ENCODE peak calls at places on chromosome 19, in four cellular contexts. One of them, this sample, is unnamed.
A peak's percentile ranks its signal among the peaks of the same experiment; 100 is the strongest.

GRCh38 chr19:704447-704741 is 4.3 kb upstream of the PALM start:
- DNase-seq in neuronal stem cell: no peak
- DNase-seq in A673: no peak
- DNase-seq in fibroblast of lung: no peak
- DNase-seq in this sample: no peak

GRCh38 chr19:45423033-45423588 is 606 bp downstream of the ERCC1 start:
- DNase-seq in neuronal stem cell: no peak
- DNase-seq in A673: no peak
- DNase-seq in fibroblast of lung: no peak
- DNase-seq in this sample: no peak

GRCh38 chr19:18109731-18110671 is 12.4 kb downstream of the MAST3 start:
- DNase-seq in A673: no peak
- DNase-seq in fibroblast of lung: no peak
- DNase-seq in neuronal stem cell: no peak
- DNase-seq in this sample: no peak

GRCh38 chr19:57056972-57057371 is 62.8 kb upstream of the USP29 start:
- DNase-seq in A673: peak; percentile 47
- DNase-seq in fibroblast of lung: no peak
- DNase-seq in neuronal stem cell: no peak
- DNase-seq in this sample: no peak

GRCh38 chr19:35715355-35715809 is 2.4 kb upstream of the KMT2B start:
- DNase-seq in A673: no peak
- DNase-seq in fibroblast of lung: no peak
- DNase-seq in neuronal stem cell: no peak
- DNase-seq in this sample: no peak

GRCh38 chr19:19533826-19534225 is 4.2 kb upstream of the CILP2 start:
- DNase-seq in A673: no peak
- DNase-seq in neuronal stem cell: no peak
- DNase-seq in fibroblast of lung: no peak
- DNase-seq in this sample: no peak

GRCh38 chr19:29810504-29810871 is 1.3 kb upstream of the CCNE1 start:
- DNase-seq in fibroblast of lung: peak; percentile 12
- DNase-seq in A673: no peak
- DNase-seq in neuronal stem cell: no peak
- DNase-seq in this sample: no peak

GRCh38 chr19:33438016-33438671 is 64.6 kb downstream of the CEBPG start:
- DNase-seq in A673: no peak
- DNase-seq in neuronal stem cell: no peak
- DNase-seq in fibroblast of lung: peak; percentile 22
- DNase-seq in this sample: no peak

GRCh38 chr19:10503002-10503789 is at the start of gene KEAP1:
- DNase-seq in fibroblast of lung: peak; percentile 42
- DNase-seq in neuronal stem cell: peak; percentile 50
- DNase-seq in A673: no peak
- DNase-seq in this sample: no peak

GRCh38 chr19:58038688-58039204 is 4.9 kb downstream of the ZSCAN1 start:
- DNase-seq in neuronal stem cell: no peak
- DNase-seq in A673: no peak
- DNase-seq in fibroblast of lung: no peak
- DNase-seq in this sample: no peak

GRCh38 chr19:21487969-21488368 is 17.4 kb upstream of the ZNF429 start:
- DNase-seq in A673: no peak
- DNase-seq in fibroblast of lung: no peak
- DNase-seq in neuronal stem cell: no peak
- DNase-seq in this sample: no peak

GRCh38 chr19:12112238-12112637 is 27.9 kb downstream of the ZNF20 start:
- DNase-seq in A673: no peak
- DNase-seq in fibroblast of lung: no peak
- DNase-seq in neuronal stem cell: no peak
- DNase-seq in this sample: no peak

GRCh38 chr19:38890686-38891085 is 8.7 kb downstream of the SIRT2 start:
- DNase-seq in neuronal stem cell: no peak
- DNase-seq in A673: no peak
- DNase-seq in fibroblast of lung: no peak
- DNase-seq in this sample: no peak

GRCh38 chr19:58562126-58563033 is 4.0 kb upstream of the UBE2M start:
- DNase-seq in fibroblast of lung: peak; percentile 58
- DNase-seq in A673: peak; percentile 51
- DNase-seq in neuronal stem cell: no peak
- DNase-seq in this sample: no peak

GRCh38 chr19:5624154-5624663 is 1.3 kb downstream of the SAFB start:
- DNase-seq in neuronal stem cell: no peak
- DNase-seq in fibroblast of lung: peak; percentile 43
- DNase-seq in A673: peak; percentile 44
- DNase-seq in this sample: no peak

GRCh38 chr19:51407631-51408131 is 9.8 kb downstream of the SIGLEC10 start:
- DNase-seq in fibroblast of lung: no peak
- DNase-seq in A673: no peak
- DNase-seq in neuronal stem cell: no peak
- DNase-seq in this sample: no peak

GRCh38 chr19:40604647-40605200 is 3.6 kb downstream of the LTBP4 start:
- DNase-seq in neuronal stem cell: no peak
- DNase-seq in fibroblast of lung: no peak
- DNase-seq in A673: no peak
- DNase-seq in this sample: no peak

GRCh38 chr19:44607049-44607448 is 6.3 kb upstream of the IGSF23 start:
- DNase-seq in neuronal stem cell: no peak
- DNase-seq in fibroblast of lung: peak; percentile 41
- DNase-seq in A673: peak; percentile 12
- DNase-seq in this sample: no peak

GRCh38 chr19:33554821-33555220 is 33.2 kb upstream of the PEPD start:
- DNase-seq in fibroblast of lung: no peak
- DNase-seq in A673: no peak
- DNase-seq in neuronal stem cell: no peak
- DNase-seq in this sample: no peak

GRCh38 chr19:17340302-17340870 is 3.0 kb downstream of the GTPBP3 start:
- DNase-seq in A673: peak; percentile 43
- DNase-seq in neuronal stem cell: no peak
- DNase-seq in fibroblast of lung: no peak
- DNase-seq in this sample: no peak

GRCh38 chr19:19119325-19120237 is 18.7 kb downstream of the TMEM161A start:
- DNase-seq in A673: no peak
- DNase-seq in fibroblast of lung: no peak
- DNase-seq in neuronal stem cell: no peak
- DNase-seq in this sample: no peak

GRCh38 chr19:48997972-48998371 is 4.3 kb downstream of the RUVBL2 start:
- DNase-seq in fibroblast of lung: peak; percentile 55
- DNase-seq in neuronal stem cell: peak; percentile 43
- DNase-seq in A673: peak; percentile 67
- DNase-seq in this sample: no peak

GRCh38 chr19:56639217-56639616 is 3.7 kb upstream of the SMIM17 start:
- DNase-seq in A673: peak; percentile 45
- DNase-seq in fibroblast of lung: peak; percentile 10
- DNase-seq in neuronal stem cell: peak; percentile 53
- DNase-seq in this sample: no peak

GRCh38 chr19:18144906-18145305 is 8.1 kb upstream of the PIK3R2 start:
- DNase-seq in A673: no peak
- DNase-seq in neuronal stem cell: no peak
- DNase-seq in fibroblast of lung: no peak
- DNase-seq in this sample: no peak

GRCh38 chr19:10769533-10770491 is 51.9 kb downstream of the DNM2 start:
- DNase-seq in fibroblast of lung: no peak
- DNase-seq in A673: no peak
- DNase-seq in neuronal stem cell: no peak
- DNase-seq in this sample: no peak

GRCh38 chr19:57438925-57439324 is 3.8 kb downstream of the ZNF749 start:
- DNase-seq in fibroblast of lung: no peak
- DNase-seq in A673: no peak
- DNase-seq in neuronal stem cell: no peak
- DNase-seq in this sample: no peak

GRCh38 chr19:45179063-45179847 is 671 bp downstream of the BLOC1S3 start:
- DNase-seq in fibroblast of lung: peak; percentile 45
- DNase-seq in neuronal stem cell: no peak
- DNase-seq in A673: peak; percentile 26
- DNase-seq in this sample: no peak

GRCh38 chr19:2321565-2322283 is 6.7 kb downstream of the LSM7 start:
- DNase-seq in neuronal stem cell: no peak
- DNase-seq in A673: no peak
- DNase-seq in fibroblast of lung: no peak
- DNase-seq in this sample: no peak

GRCh38 chr19:55042344-55042678 is 4.2 kb upstream of the GP6 start:
- DNase-seq in A673: no peak
- DNase-seq in fibroblast of lung: no peak
- DNase-seq in neuronal stem cell: no peak
- DNase-seq in this sample: no peak

GRCh38 chr19:4448147-4448985 is 9.2 kb downstream of the UBXN6 start:
- DNase-seq in A673: no peak
- DNase-seq in fibroblast of lung: no peak
- DNase-seq in neuronal stem cell: no peak
- DNase-seq in this sample: no peak

GRCh38 chr19:47445937-47446402 is 25.7 kb downstream of the SLC8A2 start:
- DNase-seq in fibroblast of lung: no peak
- DNase-seq in A673: peak; percentile 67
- DNase-seq in neuronal stem cell: no peak
- DNase-seq in this sample: no peak

GRCh38 chr19:17679526-17680234 is 8.5 kb downstream of the UNC13A start:
- DNase-seq in neuronal stem cell: no peak
- DNase-seq in fibroblast of lung: no peak
- DNase-seq in A673: peak; percentile 33
- DNase-seq in this sample: no peak

GRCh38 chr19:16509141-16510061 is 13.2 kb downstream of the C19orf44 start:
- DNase-seq in neuronal stem cell: no peak
- DNase-seq in fibroblast of lung: peak; percentile 60
- DNase-seq in A673: no peak
- DNase-seq in this sample: no peak

GRCh38 chr19:1840541-1841115 is 7.7 kb downstream of the REXO1 start:
- DNase-seq in A673: no peak
- DNase-seq in neuronal stem cell: no peak
- DNase-seq in fibroblast of lung: no peak
- DNase-seq in this sample: no peak

GRCh38 chr19:55319786-55320185 is 5.4 kb downstream of the TMEM150B start:
- DNase-seq in A673: peak; percentile 53
- DNase-seq in neuronal stem cell: peak; percentile 72
- DNase-seq in fibroblast of lung: peak; percentile 30
- DNase-seq in this sample: no peak

GRCh38 chr19:33514885-33515485 is 6.6 kb downstream of the PEPD start:
- DNase-seq in fibroblast of lung: peak; percentile 27
- DNase-seq in neuronal stem cell: no peak
- DNase-seq in A673: no peak
- DNase-seq in this sample: no peak

GRCh38 chr19:21474671-21475181 is 30.7 kb upstream of the ZNF429 start:
- DNase-seq in neuronal stem cell: peak; percentile 32
- DNase-seq in fibroblast of lung: peak; percentile 69
- DNase-seq in A673: no peak
- DNase-seq in this sample: no peak

GRCh38 chr19:31408460-31409124 is 59.4 kb upstream of the TSHZ3 start:
- DNase-seq in A673: peak; percentile 93
- DNase-seq in fibroblast of lung: peak; percentile 93
- DNase-seq in neuronal stem cell: no peak
- DNase-seq in this sample: peak; percentile 35

GRCh38 chr19:10646781-10647180 is 7.4 kb upstream of the ILF3 start:
- DNase-seq in A673: no peak
- DNase-seq in neuronal stem cell: no peak
- DNase-seq in fibroblast of lung: no peak
- DNase-seq in this sample: no peak

GRCh38 chr19:41941410-41942202 is 13.4 kb upstream of the ERFL start:
- DNase-seq in A673: no peak
- DNase-seq in fibroblast of lung: no peak
- DNase-seq in neuronal stem cell: no peak
- DNase-seq in this sample: no peak

GRCh38 chr19:41937976-41938375 is 9.7 kb upstream of the ERFL start:
- DNase-seq in A673: no peak
- DNase-seq in fibroblast of lung: no peak
- DNase-seq in neuronal stem cell: no peak
- DNase-seq in this sample: no peak

GRCh38 chr19:41940443-41941409 is 12.5 kb upstream of the ERFL start:
- DNase-seq in A673: no peak
- DNase-seq in neuronal stem cell: no peak
- DNase-seq in fibroblast of lung: no peak
- DNase-seq in this sample: no peak

GRCh38 chr19:41937525-41937924 is 9.3 kb upstream of the ERFL start:
- DNase-seq in fibroblast of lung: no peak
- DNase-seq in neuronal stem cell: no peak
- DNase-seq in A673: no peak
- DNase-seq in this sample: no peak

GRCh38 chr19:41939861-41940442 is 11.7 kb upstream of the ERFL start:
- DNase-seq in A673: peak; percentile 64
- DNase-seq in neuronal stem cell: no peak
- DNase-seq in fibroblast of lung: no peak
- DNase-seq in this sample: no peak
- H3K27me3 ChIP-seq in A673: no peaks in the 10 kb centered on the region
- H3K27me3 ChIP-seq in neuronal stem cell: peaks cover 38% of the 10 kb centered on the region
- H3K27me3 ChIP-seq in fibroblast of lung: peaks cover 11% of the 10 kb centered on the region
- H3K27me3 ChIP-seq in this sample: peaks cover 34% of the 10 kb centered on the region

GRCh38 chr19:43546581-43546980 is 13.6 kb downstream of the ZNF575 start:
- DNase-seq in neuronal stem cell: no peak
- DNase-seq in fibroblast of lung: no peak
- DNase-seq in A673: no peak
- DNase-seq in this sample: no peak
- H3K27ac ChIP-seq in neuronal stem cell: no peak overlapping the region
- H3K27ac ChIP-seq in fibroblast of lung: no peak overlapping the region
- H3K27ac ChIP-seq in A673: no peak overlapping the region
- H3K27ac ChIP-seq in this sample: no peak overlapping the region

GRCh38 chr19:14889994-14890393 is 4.1 kb upstream of the OR7A17 start:
- DNase-seq in fibroblast of lung: no peak
- DNase-seq in neuronal stem cell: no peak
- DNase-seq in A673: no peak
- DNase-seq in this sample: no peak

GRCh38 chr19:14890616-14891379 is 4.9 kb upstream of the OR7A17 start:
- DNase-seq in neuronal stem cell: no peak
- DNase-seq in A673: no peak
- DNase-seq in fibroblast of lung: no peak
- DNase-seq in this sample: no peak

GRCh38 chr19:14886032-14886431 is at the start of gene OR7A17:
- DNase-seq in neuronal stem cell: no peak
- DNase-seq in A673: no peak
- DNase-seq in fibroblast of lung: no peak
- DNase-seq in this sample: no peak
- H3K27me3 ChIP-seq in neuronal stem cell: peaks cover 9% of the 10 kb centered on the region
- H3K27me3 ChIP-seq in A673: peaks cover 46% of the 10 kb centered on the region
- H3K27me3 ChIP-seq in fibroblast of lung: no peaks in the 10 kb centered on the region
- H3K27me3 ChIP-seq in this sample: no peaks in the 10 kb centered on the region

DNA sequence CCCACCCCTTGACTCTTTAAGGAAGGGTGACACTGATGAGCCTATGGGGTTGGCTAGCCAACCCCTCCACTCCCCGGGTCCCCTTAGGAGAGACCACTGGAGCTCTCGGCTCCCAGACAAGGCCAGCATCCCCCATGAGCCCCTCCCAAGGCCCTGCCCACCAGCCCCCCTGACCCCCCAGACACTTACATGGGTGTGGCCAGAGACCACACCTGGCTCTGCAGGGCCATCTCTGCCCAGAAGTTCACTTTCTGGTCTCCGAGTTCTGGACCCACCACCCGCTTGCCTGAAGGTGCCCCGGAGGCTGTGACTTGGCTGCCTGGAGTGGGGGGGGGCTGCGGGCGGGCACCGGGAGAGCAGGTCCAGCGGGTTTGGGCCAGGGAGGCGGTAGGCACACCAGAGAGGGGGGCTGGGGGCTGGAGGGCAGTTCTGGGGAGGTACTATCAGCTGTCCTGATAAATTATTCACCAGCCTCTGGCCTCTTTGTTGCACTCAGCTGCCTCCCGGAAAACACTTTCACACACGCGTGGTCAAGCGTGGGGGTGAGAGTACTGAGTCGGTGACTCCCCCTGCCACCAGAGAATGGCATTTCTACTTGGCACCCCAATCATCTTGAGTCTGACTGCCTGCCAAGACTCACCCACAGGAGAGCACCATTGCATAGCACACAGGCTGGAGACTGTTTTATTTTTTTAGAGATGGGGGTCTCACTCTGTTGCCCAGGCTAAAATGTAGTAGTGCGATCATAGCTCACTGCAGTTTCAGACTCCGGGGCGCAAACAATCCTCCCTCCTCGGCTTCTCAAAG is at the start of gene PALM3:
- DNase-seq in fibroblast of lung: no peak
- DNase-seq in neuronal stem cell: no peak
- DNase-seq in A673: no peak
- DNase-seq in this sample: no peak
- H3K27ac ChIP-seq in fibroblast of lung: no peak within 1 kb of the TSS
- H3K27ac ChIP-seq in neuronal stem cell: no peak within 1 kb of the TSS
- H3K27ac ChIP-seq in A673: no peak within 1 kb of the TSS
- H3K27ac ChIP-seq in this sample: no peak within 1 kb of the TSS

This sample was measured in iPS DF 6.9.